ENCODE peak calls at places on chromosomes 5 and 9, in six cellular contexts. P, A, V, N, C and Z are unnamed samples.

GRCh38 chr5:179297026-179297425 is 48.2 kb downstream of the ADAMTS2 start:
- DNase-seq in V (no peak), N (no peak), P (no peak), C (no peak), A (no peak), Z (no peak)

GRCh38 chr5:59487068-59487686 is 406.3 kb downstream of the PDE4D start:
- DNase-seq in P (no peak), C (no peak), N (no peak), A (no peak), V (no peak), Z (no peak)

GRCh38 chr5:9512452-9512851 is 33.4 kb downstream of the SEMA5A start:
- DNase-seq in P (no peak), N (no peak), V (no peak), A (no peak), C (no peak), Z (no peak)

GRCh38 chr9:89923174-89923573 is 318.4 kb downstream of the GADD45G start:
- DNase-seq in V (no peak), C (no peak), N (no peak), P (no peak), A (no peak), Z (no peak)

GRCh38 chr9:78054180-78054579 is 22.6 kb upstream of the GNAQ start:
- DNase-seq in A (no peak), C (no peak), V (no peak), N (peak), P (no peak), Z (no peak)

GRCh38 chr5:69374911-69375446 is 5.4 kb downstream of the RAD17 start:
- DNase-seq in A (no peak), N (no peak), C (no peak), P (no peak), V (no peak), Z (no peak)

GRCh38 chr5:128083811-128084227 is 253 bp downstream of the SLC12A2 start:
- DNase-seq in C (peak), N (peak), P (peak), A (no peak), V (no peak), Z (no peak)

GRCh38 chr5:115561176-115561575 is 16.6 kb upstream of the FEM1C start:
- DNase-seq in P (no peak), C (no peak), A (no peak), V (no peak), N (no peak), Z (no peak)

GRCh38 chr5:122180863-122181519 is 51.6 kb downstream of the ZNF474 start:
- DNase-seq in A (no peak), C (no peak), V (no peak), P (no peak), N (peak), Z (no peak)

GRCh38 chr9:78133751-78134150 is 102.1 kb upstream of the CEP78 start:
- DNase-seq in N (no peak), A (no peak), V (no peak), P (no peak), C (no peak), Z (no peak)

GRCh38 chr9:88971131-88971960 is 19.9 kb upstream of the S1PR3 start:
- DNase-seq in A (no peak), P (no peak), N (no peak), C (no peak), V (no peak), Z (no peak)

GRCh38 chr9:36144322-36145206 is 8.0 kb downstream of the GLIPR2 start:
- DNase-seq in C (no peak), P (no peak), V (no peak), A (no peak), N (no peak), Z (no peak)

GRCh38 chr5:1917830-1918487 is 35.2 kb upstream of the IRX4 start:
- DNase-seq in N (no peak), A (no peak), C (peak), P (no peak), V (peak), Z (no peak)

GRCh38 chr5:143781993-143782520 is 29.9 kb upstream of the HMHB1 start:
- DNase-seq in P (no peak), N (no peak), V (no peak), A (no peak), C (peak), Z (peak)

GRCh38 chr9:93076792-93077128 is 18.3 kb downstream of the SUSD3 start:
- DNase-seq in A (no peak), P (no peak), N (no peak), V (no peak), C (no peak), Z (no peak)

GRCh38 chr9:134496413-134497282 is 145.0 kb upstream of the COL5A1 start:
- DNase-seq in V (no peak), C (no peak), A (no peak), P (no peak), N (no peak), Z (no peak)

GRCh38 chr9:71549023-71549422 is 219.3 kb downstream of the CEMIP2 start:
- DNase-seq in P (no peak), A (no peak), C (no peak), N (no peak), V (no peak), Z (no peak)

GRCh38 chr9:108101410-108101809 is 611.8 kb upstream of the KLF4 start:
- DNase-seq in P (no peak), C (no peak), A (no peak), N (no peak), V (no peak), Z (no peak)

GRCh38 chr5:171601266-171601881 is 181.9 kb downstream of the FGF18 start:
- DNase-seq in P (no peak), V (no peak), A (peak), C (no peak), N (no peak), Z (no peak)

GRCh38 chr5:20524956-20525529 is 537.0 kb upstream of the CDH18 start:
- DNase-seq in C (no peak), V (no peak), A (no peak), N (no peak), P (no peak), Z (no peak)

GRCh38 chr9:135885100-135885853 is 22.1 kb downstream of the CAMSAP1 start:
- DNase-seq in A (no peak), N (no peak), P (no peak), C (no peak), V (peak), Z (no peak)

GRCh38 chr9:94672811-94673487 is 33.6 kb upstream of the FBP1 start:
- DNase-seq in C (no peak), N (peak), P (no peak), A (no peak), V (no peak), Z (no peak)

GRCh38 chr5:5793560-5793959 is 371.1 kb downstream of the ICE1 start:
- DNase-seq in C (no peak), A (no peak), V (no peak), N (no peak), P (no peak), Z (no peak)

GRCh38 chr5:170353011-170353890 is 35.9 kb downstream of the KCNMB1 start:
- DNase-seq in C (no peak), V (no peak), A (no peak), N (no peak), P (no peak), Z (no peak)

GRCh38 chr5:159133041-159133741 is 33.5 kb upstream of the EBF1 start:
- DNase-seq in V (no peak), P (no peak), C (peak), A (no peak), N (peak), Z (peak)

GRCh38 chr5:97545446-97545845 is 362.4 kb upstream of the RIOK2 start:
- DNase-seq in C (no peak), P (no peak), A (no peak), V (no peak), N (no peak), Z (no peak)

GRCh38 chr5:134825212-134825611 is 20.6 kb upstream of the C5orf24 start:
- DNase-seq in A (no peak), C (no peak), V (no peak), P (no peak), N (no peak), Z (no peak)

GRCh38 chr5:161847896-161848510 is at the start of gene GABRA1:
- DNase-seq in V (no peak), P (peak), A (no peak), N (no peak), C (no peak), Z (peak)

GRCh38 chr9:100600511-100601079 is 22.7 kb downstream of the CAVIN4 start:
- DNase-seq in A (no peak), P (no peak), V (no peak), N (no peak), C (no peak), Z (no peak)

GRCh38 chr5:22465616-22466015 is 387.5 kb downstream of the CDH12 start:
- DNase-seq in A (no peak), V (no peak), N (no peak), C (no peak), P (no peak), Z (no peak)

GRCh38 chr9:134396258-134396742 is 70.0 kb downstream of the RXRA start:
- DNase-seq in N (no peak), A (peak), V (no peak), P (no peak), C (no peak), Z (no peak)

GRCh38 chr5:14574124-14574523 is 7.5 kb upstream of the OTULINL start:
- DNase-seq in V (no peak), A (no peak), N (no peak), C (no peak), P (no peak), Z (no peak)

GRCh38 chr5:80223561-80223960 is 32.3 kb downstream of the SERINC5 start:
- DNase-seq in V (no peak), P (no peak), A (no peak), C (no peak), N (no peak), Z (no peak)

GRCh38 chr5:33828611-33829286 is 63.0 kb downstream of the ADAMTS12 start:
- DNase-seq in A (no peak), P (no peak), V (no peak), C (no peak), N (no peak), Z (no peak)

GRCh38 chr5:56732147-56732546 is 83.2 kb upstream of the MAP3K1 start:
- DNase-seq in A (no peak), N (no peak), P (no peak), V (no peak), C (no peak), Z (no peak)

GRCh38 chr5:3153226-3153858 is 401.9 kb upstream of the IRX2 start:
- DNase-seq in V (no peak), P (no peak), C (no peak), A (no peak), N (no peak), Z (no peak)